ENCODE peak calls at places on chromosomes 13 and 19, in six cellular contexts. N is stimulated activated naive CD8-positive, alpha-beta T cell treated with anti-CD3 and anti-CD28 coated beads, Interleukin-15, Interleukin-2, amounts not matched to agents 100 U/mL and 50 U/mL, for 24 hours; I is hippocampal formation; X is heart left ventricle; W is GF-D8; Y is lung microvascular endothelial cell. T is an unnamed sample.

GRCh38 chr19:1045247-1045603 is 5.3 kb downstream of the ABCA7 start:
- DNase-seq in N (peak; percentile 78), Y (peak; percentile 57), I (no peak), X (no peak), W (no peak), T (no peak)

GRCh38 chr13:35687336-35687735 is 210.8 kb upstream of the MAB21L1 start:
- DNase-seq in N (no peak), W (no peak), I (no peak), Y (no peak), X (no peak), T (no peak)

GRCh38 chr13:28753208-28753892 is 34.6 kb upstream of the SLC46A3 start:
- DNase-seq in Y (peak; percentile 92), X (peak; percentile 44), N (no peak), I (no peak), W (peak; percentile 13), T (peak; percentile 63)

GRCh38 chr13:51734786-51735185 is 69.2 kb downstream of the DHRS12 start:
- DNase-seq in W (no peak), X (no peak), I (no peak), Y (no peak), N (no peak), T (no peak)

GRCh38 chr13:96696501-96696900 is 297.8 kb downstream of the OXGR1 start:
- DNase-seq in W (no peak), I (no peak), X (no peak), Y (no peak), N (no peak), T (no peak)

GRCh38 chr19:15291089-15291488 is 41.2 kb downstream of the BRD4 start:
- DNase-seq in N (no peak), X (no peak), I (no peak), W (no peak), Y (no peak), T (no peak)

GRCh38 chr19:51359294-51359693 is 6.9 kb downstream of the ETFB start:
- DNase-seq in Y (peak; percentile 22), N (no peak), X (no peak), W (no peak), I (no peak), T (no peak)

GRCh38 chr19:2613507-2614295 is 88.8 kb downstream of the GNG7 start:
- DNase-seq in Y (peak; percentile 45), W (no peak), N (peak; percentile 74), I (no peak), X (no peak), T (peak; percentile 68)